ENCODE peak calls at places on chromosomes 2 and 18, in seven cellular contexts. C, T, W, M, B, A and Q are unnamed samples.

GRCh38 chr2:235619544-235619943 is 125.7 kb downstream of the AGAP1 start:
- DNase-seq in C (no peak), T (no peak), W (no peak), M (no peak), B (no peak), A (no peak), Q (no peak)

GRCh38 chr2:240227538-240228428 is 87.3 kb upstream of the OTOS start:
- DNase-seq in C (no peak), T (no peak), W (peak; percentile 7), M (no peak), B (no peak), A (peak; percentile 8), Q (peak; percentile 79)

GRCh38 chr2:196902828-196903227 is 23.7 kb downstream of the PGAP1 start:
- DNase-seq in C (no peak), T (no peak), W (no peak), M (no peak), B (no peak), A (no peak), Q (no peak)

GRCh38 chr2:10276481-10277292 is 26.0 kb upstream of the HPCAL1 start:
- DNase-seq in C (no peak), T (no peak), W (no peak), M (no peak), B (no peak), A (no peak), Q (no peak)

GRCh38 chr2:10447300-10448207 is 573 bp downstream of the ODC1 start:
- DNase-seq in C (peak; percentile 69), T (peak; percentile 80), W (peak; percentile 67), M (peak; percentile 78), B (no peak), A (peak; percentile 73), Q (no peak)

GRCh38 chr2:120485096-120485495 is 139.2 kb downstream of the INHBB start:
- DNase-seq in C (no peak), T (no peak), W (peak; percentile 40), M (no peak), B (no peak), A (no peak), Q (no peak)

GRCh38 chr2:219298759-219299371 is 10.3 kb downstream of the PTPRN start:
- DNase-seq in C (peak; percentile 93), T (peak; percentile 83), W (peak; percentile 91), M (peak; percentile 65), B (no peak), A (peak; percentile 88), Q (no peak)

GRCh38 chr18:39191931-39192330 is 1626.3 kb upstream of the CELF4 start:
- DNase-seq in C (no peak), T (peak; percentile 6), W (no peak), M (no peak), B (no peak), A (no peak), Q (no peak)

GRCh38 chr18:50158866-50159653 is 35.9 kb downstream of the MYO5B start:
- DNase-seq in C (peak; percentile 33), T (no peak), W (no peak), M (no peak), B (no peak), A (peak; percentile 24), Q (no peak)

GRCh38 chr2:130355578-130356431 is at the start of gene PTPN18:
- DNase-seq in C (peak; percentile 92), T (peak; percentile 95), W (peak; percentile 94), M (peak; percentile 63), B (no peak), A (peak; percentile 96), Q (peak; percentile 82)

GRCh38 chr2:216031960-216032689 is 18.8 kb upstream of the MREG start:
- DNase-seq in C (no peak), T (no peak), W (no peak), M (no peak), B (no peak), A (no peak), Q (no peak)

GRCh38 chr2:3779650-3780049 is 76.3 kb downstream of the DCDC2C start:
- DNase-seq in C (no peak), T (no peak), W (no peak), M (no peak), B (no peak), A (no peak), Q (no peak)
- TF ChIP-seq POLR2AphosphoS5 in C (no peak), T (no peak), W (no peak), M (no peak), B (no peak), A (no peak), Q (no peak)

GRCh38 chr2:150099805-150100204 is 387.7 kb downstream of the RND3 start:
- DNase-seq in C (no peak), T (no peak), W (no peak), M (no peak), B (no peak), A (no peak), Q (no peak)

GRCh38 chr2:150097402-150097801 is 390.1 kb downstream of the RND3 start:
- DNase-seq in C (no peak), T (no peak), W (no peak), M (no peak), B (no peak), A (no peak), Q (no peak)

GRCh38 chr2:150095361-150095760 is 392.1 kb downstream of the RND3 start:
- DNase-seq in C (no peak), T (no peak), W (no peak), M (no peak), B (no peak), A (no peak), Q (no peak)

GRCh38 chr2:150100311-150100710 is 387.2 kb downstream of the RND3 start:
- DNase-seq in C (no peak), T (no peak), W (no peak), M (no peak), B (no peak), A (no peak), Q (no peak)

GRCh38 chr2:150097891-150098595 is 389.4 kb downstream of the RND3 start:
- DNase-seq in C (no peak), T (no peak), W (no peak), M (no peak), B (no peak), A (no peak), Q (no peak)
- TF ChIP-seq CTCF in C (no peak), T (no peak), W (no peak), M (no peak), B (peak; percentile 13), A (no peak), Q (no peak)

DNA sequence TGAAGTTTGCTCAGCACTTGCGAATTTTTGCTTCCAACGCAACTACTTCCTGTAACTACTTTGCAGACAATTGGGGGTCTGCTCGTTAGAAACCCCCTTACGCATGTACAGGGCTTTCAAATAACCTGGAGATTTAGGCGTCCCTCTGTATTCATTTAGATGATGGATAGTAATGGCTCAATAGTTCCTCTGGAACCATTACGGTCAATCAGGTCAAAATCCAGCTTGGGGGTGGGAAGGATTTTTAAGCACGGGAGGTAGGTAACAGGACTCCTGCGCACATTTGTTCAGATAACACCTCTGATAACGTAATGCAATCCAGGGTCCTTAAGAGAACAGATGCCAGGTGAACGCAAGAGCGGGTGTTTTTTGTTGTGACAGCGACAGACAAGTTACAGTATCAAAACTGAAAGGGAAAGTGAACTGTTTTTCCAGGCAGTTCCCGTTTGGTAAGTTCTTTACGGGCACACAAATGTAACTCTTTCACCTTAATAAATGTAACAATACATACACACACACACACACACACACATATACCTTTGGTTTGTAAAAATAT is 3.7 kb upstream of the OSR1 start:
- DNase-seq in C (no peak), T (no peak), W (no peak), M (no peak), B (no peak), A (no peak), Q (no peak)
- H3K27me3 ChIP-seq in C (peaks cover 65% of the 10 kb centered on the region), T (peaks cover 50% of the 10 kb centered on the region), W (peaks cover 68% of the 10 kb centered on the region), M (peaks cover 74% of the 10 kb centered on the region), B (peaks cover 80% of the 10 kb centered on the region), A (no peaks in the 10 kb centered on the region), Q (no peaks in the 10 kb centered on the region)

GRCh38 chr2:23586691-23587090 is 201.7 kb downstream of the KLHL29 start:
- DNase-seq in C (no peak), T (no peak), W (no peak), M (no peak), B (no peak), A (no peak), Q (no peak)

GRCh38 chr2:23585218-23585945 is 200.4 kb downstream of the KLHL29 start:
- DNase-seq in C (no peak), T (no peak), W (no peak), M (no peak), B (no peak), A (no peak), Q (no peak)

GRCh38 chr2:23587330-23587729 is 202.4 kb downstream of the KLHL29 start:
- DNase-seq in C (no peak), T (no peak), W (no peak), M (no peak), B (no peak), A (no peak), Q (no peak)

GRCh38 chr2:23583467-23583866 is 198.5 kb downstream of the KLHL29 start:
- DNase-seq in C (no peak), T (no peak), W (no peak), M (no peak), B (no peak), A (no peak), Q (no peak)

DNA sequence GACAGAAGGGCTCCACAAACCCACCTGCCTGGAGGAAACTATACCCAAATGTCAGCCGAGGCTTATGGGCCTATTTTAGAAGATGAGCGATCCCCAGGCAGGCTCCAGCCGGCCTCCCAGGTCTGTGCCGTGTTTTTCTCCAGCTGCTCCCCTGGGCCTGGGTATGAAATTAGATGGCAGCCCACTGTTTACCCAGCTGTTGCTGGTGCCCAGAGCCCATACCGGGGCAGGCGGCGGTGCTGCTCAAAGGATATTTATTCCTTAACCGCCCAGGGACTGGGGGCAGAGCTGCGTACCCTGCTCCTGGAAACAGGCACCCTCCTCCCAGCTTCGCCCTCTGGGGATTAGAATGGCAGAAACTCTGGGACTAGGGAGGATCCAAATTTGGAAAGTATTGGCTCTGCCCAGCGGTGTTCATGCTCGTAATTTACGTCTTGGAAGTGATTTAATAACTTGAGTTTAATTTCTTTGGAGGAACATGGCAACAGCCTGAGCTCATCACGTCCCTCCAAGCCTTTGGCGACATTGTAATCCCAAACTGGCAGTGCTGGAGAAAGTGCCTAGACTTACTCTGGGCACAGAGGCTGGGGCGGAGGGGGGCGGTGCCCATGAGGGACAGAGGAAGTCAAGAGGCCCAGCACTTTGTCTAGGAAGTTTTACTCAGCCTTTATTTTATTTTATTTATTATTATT is 199.2 kb downstream of the KLHL29 start:
- DNase-seq in C (no peak), T (no peak), W (no peak), M (no peak), B (no peak), A (no peak), Q (no peak)
- TF ChIP-seq POLR2AphosphoS5 in C (peak; percentile 17), T (no peak), W (peak; percentile 50), M (no peak), B (no peak), A (no peak), Q (peak; percentile 14)

GRCh38 chr18:9055185-9055584 is 47.3 kb upstream of the NDUFV2 start:
- DNase-seq in C (no peak), T (no peak), W (no peak), M (peak; percentile 86), B (no peak), A (no peak), Q (no peak)
- TF ChIP-seq CTCF in C (no peak), T (no peak), W (no peak), M (no peak), B (no peak), A (no peak), Q (no peak)